ENCODE peak calls at places on chromosomes 3 and 15, in four cellular contexts. One of them, this sample, is unnamed.

GRCh38 chr3:115040673-115041286 is 106.3 kb downstream of the ZBTB20 start:
- DNase-seq in ovary: no peak
- DNase-seq in adipocyte: peak; percentile 79
- DNase-seq in IMR-90: peak; percentile 52
- DNase-seq in this sample: peak; percentile 27

GRCh38 chr3:126474498-126475410 is 937 bp downstream of the ZXDC start:
- DNase-seq in ovary: no peak
- DNase-seq in IMR-90: peak; percentile 35
- DNase-seq in adipocyte: no peak
- DNase-seq in this sample: no peak

GRCh38 chr3:51967384-51968174 is at the start of gene PCBP4:
- DNase-seq in adipocyte: peak; percentile 80
- DNase-seq in ovary: peak; percentile 77
- DNase-seq in IMR-90: peak; percentile 34
- DNase-seq in this sample: peak; percentile 77

GRCh38 chr3:187679638-187680396 is 9.6 kb upstream of the SST start:
- DNase-seq in adipocyte: peak; percentile 84
- DNase-seq in IMR-90: peak; percentile 68
- DNase-seq in ovary: peak; percentile 82
- DNase-seq in this sample: peak; percentile 76

GRCh38 chr3:188468196-188468595 is 314.2 kb downstream of the LPP start:
- DNase-seq in adipocyte: no peak
- DNase-seq in ovary: no peak
- DNase-seq in IMR-90: no peak
- DNase-seq in this sample: no peak

GRCh38 chr15:41241251-41241964 is 10.3 kb downstream of the CHP1 start:
- DNase-seq in adipocyte: no peak
- DNase-seq in ovary: no peak
- DNase-seq in IMR-90: no peak
- DNase-seq in this sample: peak; percentile 33

GRCh38 chr3:158205994-158206393 is 96.1 kb downstream of the RSRC1 start:
- DNase-seq in ovary: no peak
- DNase-seq in adipocyte: no peak
- DNase-seq in IMR-90: no peak
- DNase-seq in this sample: no peak

GRCh38 chr3:54321515-54321914 is 199.2 kb downstream of the CACNA2D3 start:
- DNase-seq in IMR-90: no peak
- DNase-seq in ovary: no peak
- DNase-seq in adipocyte: no peak
- DNase-seq in this sample: peak; percentile 27

GRCh38 chr15:65146438-65146837 is 12.8 kb upstream of the PDCD7 start:
- DNase-seq in adipocyte: no peak
- DNase-seq in IMR-90: no peak
- DNase-seq in ovary: no peak
- DNase-seq in this sample: no peak

GRCh38 chr3:29382399-29382798 is 101.5 kb downstream of the RBMS3 start:
- DNase-seq in ovary: no peak
- DNase-seq in IMR-90: peak; percentile 34
- DNase-seq in adipocyte: no peak
- DNase-seq in this sample: no peak

GRCh38 chr3:177665122-177665808 is 468.0 kb upstream of the TBL1XR1 start:
- DNase-seq in IMR-90: peak; percentile 80
- DNase-seq in ovary: no peak
- DNase-seq in adipocyte: peak; percentile 62
- DNase-seq in this sample: no peak

GRCh38 chr3:100590114-100590839 is 19.1 kb upstream of the ADGRG7 start:
- DNase-seq in ovary: no peak
- DNase-seq in adipocyte: peak; percentile 90
- DNase-seq in IMR-90: peak; percentile 76
- DNase-seq in this sample: peak; percentile 54

GRCh38 chr15:72313881-72314280 is 6.1 kb downstream of the CELF6 start:
- DNase-seq in adipocyte: no peak
- DNase-seq in IMR-90: no peak
- DNase-seq in ovary: no peak
- DNase-seq in this sample: no peak

GRCh38 chr15:41561777-41562145 is 2.7 kb downstream of the TYRO3 start:
- DNase-seq in ovary: peak; percentile 89
- DNase-seq in adipocyte: no peak
- DNase-seq in IMR-90: peak; percentile 73
- DNase-seq in this sample: no peak

GRCh38 chr3:141426404-141427034 is 58.2 kb downstream of the ZBTB38 start:
- DNase-seq in adipocyte: peak; percentile 64
- DNase-seq in ovary: peak; percentile 84
- DNase-seq in IMR-90: peak; percentile 79
- DNase-seq in this sample: peak; percentile 36

GRCh38 chr3:30294241-30294667 is 312.1 kb upstream of the TGFBR2 start:
- DNase-seq in adipocyte: no peak
- DNase-seq in IMR-90: peak; percentile 46
- DNase-seq in ovary: no peak
- DNase-seq in this sample: no peak

GRCh38 chr3:55690746-55691540 is 203.8 kb upstream of the WNT5A start:
- DNase-seq in adipocyte: peak; percentile 15
- DNase-seq in ovary: no peak
- DNase-seq in IMR-90: no peak
- DNase-seq in this sample: peak; percentile 20

GRCh38 chr3:190064112-190064511 is 56.6 kb downstream of the P3H2 start:
- DNase-seq in ovary: no peak
- DNase-seq in adipocyte: peak; percentile 87
- DNase-seq in IMR-90: peak; percentile 95
- DNase-seq in this sample: no peak

GRCh38 chr3:72097053-72097452 is 312.1 kb upstream of the PROK2 start:
- DNase-seq in IMR-90: no peak
- DNase-seq in adipocyte: no peak
- DNase-seq in ovary: no peak
- DNase-seq in this sample: no peak
- H3K4me1 ChIP-seq in IMR-90: no peaks in the 10 kb centered on the region
- H3K4me1 ChIP-seq in adipocyte: peaks cover 22% of the 10 kb centered on the region
- H3K4me1 ChIP-seq in ovary: no peaks in the 10 kb centered on the region
- H3K4me1 ChIP-seq in this sample: no peaks in the 10 kb centered on the region

GRCh38 chr15:69539316-69539715 is 86.7 kb downstream of the RPLP1 start:
- DNase-seq in ovary: no peak
- DNase-seq in adipocyte: no peak
- DNase-seq in IMR-90: no peak
- DNase-seq in this sample: no peak
- H3K4me1 ChIP-seq in ovary: no peaks in the 10 kb centered on the region
- H3K4me1 ChIP-seq in adipocyte: peaks cover 7% of the 10 kb centered on the region
- H3K4me1 ChIP-seq in IMR-90: no peaks in the 10 kb centered on the region
- H3K4me1 ChIP-seq in this sample: peaks cover 29% of the 10 kb centered on the region

GRCh38 chr15:66706840-66707239 is 4.8 kb downstream of the SMAD6 start:
- DNase-seq in adipocyte: no peak
- DNase-seq in IMR-90: no peak
- DNase-seq in ovary: no peak
- DNase-seq in this sample: no peak
- H3K4me1 ChIP-seq in adipocyte: peaks cover 65% of the 10 kb centered on the region
- H3K4me1 ChIP-seq in IMR-90: peaks cover 34% of the 10 kb centered on the region
- H3K4me1 ChIP-seq in ovary: peaks cover 25% of the 10 kb centered on the region
- H3K4me1 ChIP-seq in this sample: peaks cover 39% of the 10 kb centered on the region

DNA sequence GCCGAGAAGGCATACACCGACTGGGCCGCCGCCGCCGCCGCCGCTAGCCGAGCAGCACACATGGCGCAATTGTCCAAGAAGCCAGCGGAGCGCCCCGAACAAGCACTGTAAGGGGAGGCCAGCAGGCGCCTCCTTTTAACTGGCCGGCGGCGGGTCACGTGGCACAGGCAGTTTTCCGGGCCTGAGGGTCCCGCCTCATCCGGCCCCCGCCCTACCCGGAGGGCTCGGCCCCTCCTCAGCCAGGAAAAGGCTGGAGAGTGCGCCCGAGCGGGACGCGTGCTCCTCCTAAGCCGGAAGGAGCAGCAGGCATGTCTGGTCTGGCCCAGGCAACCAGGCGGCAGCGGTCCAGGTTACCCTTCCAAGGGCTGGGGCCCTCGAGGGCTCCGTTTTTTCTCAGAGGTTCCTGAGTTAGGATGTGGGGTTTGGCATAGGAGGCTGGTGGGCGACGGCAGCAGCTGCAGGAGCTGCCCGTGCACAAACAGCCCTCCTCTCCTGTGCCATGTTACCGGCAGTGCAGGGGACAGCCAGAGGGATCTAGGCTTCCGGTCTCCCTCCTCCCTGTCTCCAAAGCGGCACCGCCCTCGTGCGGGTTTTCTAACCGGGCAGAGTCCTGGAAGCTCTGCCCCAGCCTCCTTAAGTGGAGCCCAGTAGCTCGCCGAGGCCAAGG is at the start of gene GPX1:
- DNase-seq in ovary: peak; percentile 96
- DNase-seq in adipocyte: peak; percentile 96
- DNase-seq in IMR-90: peak; percentile 94
- DNase-seq in this sample: peak; percentile 94
- H3K4me1 ChIP-seq in ovary: peaks cover 4% of the 10 kb centered on the region
- H3K4me1 ChIP-seq in adipocyte: peaks cover 43% of the 10 kb centered on the region
- H3K4me1 ChIP-seq in IMR-90: peaks cover 24% of the 10 kb centered on the region
- H3K4me1 ChIP-seq in this sample: peaks cover 11% of the 10 kb centered on the region

GRCh38 chr3:195147649-195148121 is 123.3 kb downstream of the XXYLT1 start:
- DNase-seq in IMR-90: peak; percentile 62
- DNase-seq in adipocyte: peak; percentile 8
- DNase-seq in ovary: no peak
- DNase-seq in this sample: no peak
- H3K4me1 ChIP-seq in IMR-90: peaks cover 23% of the 10 kb centered on the region
- H3K4me1 ChIP-seq in adipocyte: peaks cover 11% of the 10 kb centered on the region
- H3K4me1 ChIP-seq in ovary: peaks cover 2% of the 10 kb centered on the region
- H3K4me1 ChIP-seq in this sample: no peaks in the 10 kb centered on the region

GRCh38 chr15:62901916-62902554 is 140.5 kb upstream of the TPM1 start:
- DNase-seq in IMR-90: no peak
- DNase-seq in adipocyte: no peak
- DNase-seq in ovary: no peak
- DNase-seq in this sample: no peak

GRCh38 chr15:62899090-62899493 is 143.5 kb upstream of the TPM1 start:
- DNase-seq in IMR-90: no peak
- DNase-seq in ovary: no peak
- DNase-seq in adipocyte: no peak
- DNase-seq in this sample: no peak

GRCh38 chr15:62900071-62900812 is 142.3 kb upstream of the TPM1 start:
- DNase-seq in IMR-90: no peak
- DNase-seq in adipocyte: no peak
- DNase-seq in ovary: no peak
- DNase-seq in this sample: no peak

GRCh38 chr15:62902821-62903220 is 139.7 kb upstream of the TPM1 start:
- DNase-seq in adipocyte: no peak
- DNase-seq in ovary: no peak
- DNase-seq in IMR-90: no peak
- DNase-seq in this sample: no peak

GRCh38 chr15:62901087-62901486 is 141.5 kb upstream of the TPM1 start:
- DNase-seq in adipocyte: no peak
- DNase-seq in IMR-90: no peak
- DNase-seq in ovary: no peak
- DNase-seq in this sample: no peak
- H3K4me1 ChIP-seq in adipocyte: peaks cover 33% of the 10 kb centered on the region
- H3K4me1 ChIP-seq in IMR-90: peaks cover 14% of the 10 kb centered on the region
- H3K4me1 ChIP-seq in ovary: peaks cover 5% of the 10 kb centered on the region
- H3K4me1 ChIP-seq in this sample: no peaks in the 10 kb centered on the region

GRCh38 chr15:69758810-69759410 is 306.3 kb downstream of the RPLP1 start:
- DNase-seq in adipocyte: no peak
- DNase-seq in ovary: no peak
- DNase-seq in IMR-90: peak; percentile 62
- DNase-seq in this sample: no peak
- H3K4me1 ChIP-seq in adipocyte: peaks cover 28% of the 10 kb centered on the region
- H3K4me1 ChIP-seq in ovary: no peaks in the 10 kb centered on the region
- H3K4me1 ChIP-seq in IMR-90: peaks cover 12% of the 10 kb centered on the region
- H3K4me1 ChIP-seq in this sample: no peaks in the 10 kb centered on the region

GRCh38 chr15:67195305-67195704 is 59.2 kb downstream of the AAGAB start:
- DNase-seq in IMR-90: no peak
- DNase-seq in adipocyte: no peak
- DNase-seq in ovary: no peak
- DNase-seq in this sample: no peak
- H3K4me1 ChIP-seq in IMR-90: peaks cover 37% of the 10 kb centered on the region
- H3K4me1 ChIP-seq in adipocyte: peaks cover 45% of the 10 kb centered on the region
- H3K4me1 ChIP-seq in ovary: peaks cover 21% of the 10 kb centered on the region
- H3K4me1 ChIP-seq in this sample: peaks cover 10% of the 10 kb centered on the region

GRCh38 chr3:45984331-45985312 is 11.0 kb downstream of the FYCO1 start:
- DNase-seq in adipocyte: peak; percentile 92
- DNase-seq in ovary: peak; percentile 76
- DNase-seq in IMR-90: peak; percentile 76
- DNase-seq in this sample: no peak
- H3K4me1 ChIP-seq in adipocyte: peaks cover 56% of the 10 kb centered on the region
- H3K4me1 ChIP-seq in ovary: peaks cover 59% of the 10 kb centered on the region
- H3K4me1 ChIP-seq in IMR-90: peaks cover 51% of the 10 kb centered on the region
- H3K4me1 ChIP-seq in this sample: no peaks in the 10 kb centered on the region

This sample was measured in HAP-1.